ENCODE peak calls at places on chromosomes 2 and 18, in eight cellular contexts. B is ovary; U is upper lobe of right lung; C is heart right ventricle; M is psoas muscle; F is transverse colon; V is H9; R is CD8-positive, alpha-beta memory T cell. O is an unnamed sample.

GRCh38 chr2:28359222-28360065 is 33.2 kb upstream of the FOSL2 start:
- DNase-seq in R (peak; percentile 90), V (no peak), B (no peak), F (peak; percentile 73), M (no peak), U (no peak), C (no peak), O (no peak)

GRCh38 chr2:234670052-234670451 is 173.2 kb upstream of the ARL4C start:
- DNase-seq in M (no peak), U (no peak), C (no peak), R (no peak), V (no peak), B (no peak), F (no peak), O (no peak)

GRCh38 chr2:4963106-4963505 is 729.1 kb upstream of the SOX11 start:
- DNase-seq in R (no peak), M (no peak), C (no peak), F (no peak), B (no peak), V (no peak), U (no peak), O (no peak)

GRCh38 chr2:53473236-53473635 is 294.4 kb upstream of the CHAC2 start:
- DNase-seq in C (no peak), F (peak; percentile 13), U (no peak), B (no peak), V (peak; percentile 45), M (no peak), R (no peak), O (peak; percentile 11)

GRCh38 chr2:84815146-84815545 is 65.7 kb downstream of the TRABD2A start:
- DNase-seq in U (no peak), C (no peak), B (no peak), V (no peak), M (no peak), R (no peak), F (no peak), O (no peak)

GRCh38 chr2:222892321-222892720 is 31.5 kb downstream of the ACSL3 start:
- DNase-seq in U (no peak), C (no peak), V (no peak), R (no peak), M (no peak), F (no peak), B (no peak), O (no peak)

GRCh38 chr2:238654479-238654878 is 193.4 kb upstream of the TWIST2 start:
- DNase-seq in V (no peak), F (no peak), U (no peak), B (no peak), M (no peak), C (no peak), R (no peak), O (no peak)

GRCh38 chr2:29459445-29460179 is 344.4 kb downstream of the CLIP4 start:
- DNase-seq in C (no peak), F (no peak), M (no peak), R (no peak), V (no peak), U (no peak), B (no peak), O (no peak)

GRCh38 chr2:8049851-8050571 is 631.8 kb upstream of the ID2 start:
- DNase-seq in B (no peak), V (no peak), C (no peak), U (no peak), F (no peak), R (no peak), M (no peak), O (no peak)

GRCh38 chr2:41759880-41760279 is 287.9 kb upstream of the PKDCC start:
- DNase-seq in M (no peak), U (no peak), B (no peak), F (no peak), C (no peak), V (no peak), R (no peak), O (no peak)

GRCh38 chr2:4895376-4895775 is 796.8 kb upstream of the SOX11 start:
- DNase-seq in M (no peak), U (no peak), R (no peak), B (no peak), F (no peak), V (no peak), C (no peak), O (no peak)

GRCh38 chr2:134718956-134719814 is at the start of gene TMEM163:
- DNase-seq in R (no peak), U (peak; percentile 81), F (no peak), M (peak; percentile 17), V (peak; percentile 60), C (peak; percentile 26), B (no peak), O (peak; percentile 43)

GRCh38 chr2:22536131-22536530 is 848.8 kb upstream of the KLHL29 start:
- DNase-seq in F (no peak), V (no peak), C (no peak), B (no peak), R (no peak), M (no peak), U (no peak), O (no peak)

GRCh38 chr2:12287220-12287751 is 429.4 kb upstream of the TRIB2 start:
- DNase-seq in R (no peak), F (no peak), C (peak; percentile 25), M (no peak), U (no peak), B (no peak), V (no peak), O (no peak)

GRCh38 chr2:94982661-94983060 is 42.8 kb upstream of the MAL start:
- DNase-seq in B (no peak), F (no peak), M (no peak), C (no peak), V (no peak), R (no peak), U (no peak), O (no peak)

GRCh38 chr2:43425659-43426058 is 170.2 kb downstream of the THADA start:
- DNase-seq in U (no peak), R (no peak), V (no peak), B (no peak), C (no peak), F (no peak), M (no peak), O (no peak)

GRCh38 chr2:138201326-138201725 is 237.1 kb downstream of the HNMT start:
- DNase-seq in F (no peak), B (no peak), C (no peak), V (no peak), U (no peak), M (no peak), R (no peak), O (no peak)

GRCh38 chr2:161905389-161906046 is 168.5 kb downstream of the DPP4 start:
- DNase-seq in U (no peak), M (no peak), F (no peak), C (no peak), B (no peak), R (no peak), V (no peak), O (no peak)

GRCh38 chr2:207632575-207633492 is 7.6 kb upstream of the METTL21A start:
- DNase-seq in V (no peak), R (no peak), C (no peak), B (no peak), F (no peak), U (no peak), M (no peak), O (no peak)
- H3K27ac ChIP-seq in V (no peak overlapping the region), R (no peak overlapping the region), C (no peak overlapping the region), B (no peak overlapping the region), F (no peak overlapping the region), U (no peak overlapping the region), M (peak overlapping the region; percentile 23), O (no peak overlapping the region)

GRCh38 chr18:44733069-44733753 is 52.5 kb downstream of the SETBP1 start:
- DNase-seq in B (no peak), R (no peak), U (no peak), C (no peak), V (no peak), F (no peak), M (no peak), O (peak; percentile 38)

GRCh38 chr18:44731866-44732555 is 51.3 kb downstream of the SETBP1 start:
- DNase-seq in R (no peak), F (no peak), M (no peak), B (no peak), C (no peak), U (no peak), V (no peak), O (no peak)

GRCh38 chr18:44732604-44733003 is 51.9 kb downstream of the SETBP1 start:
- DNase-seq in R (no peak), V (no peak), M (no peak), U (no peak), F (no peak), C (no peak), B (no peak), O (no peak)

GRCh38 chr18:44729631-44730101 is 49.0 kb downstream of the SETBP1 start:
- DNase-seq in F (no peak), B (no peak), R (peak; percentile 72), U (no peak), C (no peak), M (no peak), V (no peak), O (no peak)

DNA sequence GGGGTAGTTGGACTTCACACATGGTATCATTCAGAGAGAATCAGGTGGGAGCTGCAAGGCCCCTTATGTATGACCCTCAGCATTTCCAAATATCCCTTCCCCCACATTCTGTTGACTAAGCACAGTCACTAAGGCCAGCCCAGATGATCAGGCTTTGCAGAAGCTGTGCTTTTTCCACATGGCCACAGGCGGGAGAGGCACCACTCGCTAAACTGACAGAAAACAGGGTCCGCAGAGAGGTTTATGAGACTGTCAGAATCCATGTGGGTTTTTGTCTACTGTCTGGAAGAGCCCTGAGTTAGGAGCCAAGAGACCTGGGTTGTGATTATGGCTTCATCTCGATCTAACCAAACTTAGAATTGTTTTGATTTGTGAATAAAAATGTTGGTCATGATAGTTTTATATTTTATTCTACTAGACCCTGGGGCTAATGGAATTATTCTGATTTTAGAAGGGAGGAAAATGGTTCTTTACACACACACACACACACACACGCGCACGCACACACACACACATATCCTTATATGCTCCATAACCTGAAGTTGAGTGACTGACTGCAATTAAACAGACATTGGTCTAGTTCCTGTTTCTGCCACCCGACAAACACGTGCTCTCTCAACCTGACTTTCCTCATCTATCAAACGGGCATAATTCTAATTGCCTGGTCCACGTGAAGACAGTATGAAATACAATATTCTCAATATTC is 50.6 kb downstream of the SETBP1 start:
- DNase-seq in M (no peak), V (no peak), F (no peak), B (no peak), C (no peak), U (no peak), R (no peak), O (no peak)
- H3K4me1 ChIP-seq in M (peaks cover 34% of the 10 kb centered on the region), V (peaks cover 7% of the 10 kb centered on the region), F (peaks cover 40% of the 10 kb centered on the region), B (peaks cover 6% of the 10 kb centered on the region), C (peaks cover 6% of the 10 kb centered on the region), U (peaks cover 5% of the 10 kb centered on the region), R (peaks cover 54% of the 10 kb centered on the region), O (no peaks in the 10 kb centered on the region)

GRCh38 chr2:237405006-237405559 is 8.9 kb downstream of the COL6A3 start:
- DNase-seq in R (no peak), V (no peak), U (no peak), C (no peak), F (no peak), B (no peak), M (no peak), O (no peak)
- H3K27ac ChIP-seq in R (no peak overlapping the region), V (no peak overlapping the region), U (no peak overlapping the region), C (no peak overlapping the region), F (peak overlapping the region; percentile 95), B (peak overlapping the region; percentile 24), M (no peak overlapping the region), O (no peak overlapping the region)

GRCh38 chr18:70290482-70291294 is 1.8 kb downstream of the SOCS6 start:
- DNase-seq in B (no peak), C (no peak), F (no peak), V (no peak), M (no peak), R (no peak), U (no peak), O (no peak)
- H3K4me1 ChIP-seq in B (peaks cover 14% of the 10 kb centered on the region), C (peaks cover 63% of the 10 kb centered on the region), F (peaks cover 44% of the 10 kb centered on the region), V (no peaks in the 10 kb centered on the region), M (peaks cover 53% of the 10 kb centered on the region), R (no peaks in the 10 kb centered on the region), U (peaks cover 37% of the 10 kb centered on the region), O (peaks cover 10% of the 10 kb centered on the region)